ENCODE peak calls at places on chromosomes 13 and 19, in five cellular contexts. V, C, Z, R and I are unnamed samples.

GRCh38 chr19:29840066-29840950 is 28.5 kb downstream of the CCNE1 start:
- DNase-seq in C (no peak), Z (no peak), R (no peak), V (no peak), I (no peak)

GRCh38 chr19:57708641-57709354 is at the start of gene ZNF154:
- DNase-seq in C (no peak), Z (peak; percentile 53), V (no peak), R (peak; percentile 20), I (peak; percentile 38)

GRCh38 chr13:105655046-105655445 is 880.4 kb downstream of the EFNB2 start:
- DNase-seq in V (no peak), Z (no peak), C (no peak), R (no peak), I (no peak)

GRCh38 chr19:6216996-6217751 is 62.6 kb downstream of the MLLT1 start:
- DNase-seq in V (no peak), Z (peak; percentile 47), R (peak; percentile 63), C (no peak), I (peak; percentile 34)

GRCh38 chr19:14473915-14474578 is 1.1 kb downstream of the PTGER1 start:
- DNase-seq in R (peak; percentile 54), Z (no peak), V (no peak), C (no peak), I (peak; percentile 63)

GRCh38 chr13:80840313-80840976 is 499.5 kb upstream of the SPRY2 start:
- DNase-seq in C (no peak), V (no peak), R (no peak), Z (no peak), I (no peak)

GRCh38 chr19:28633223-28634030 is 579.5 kb downstream of the UQCRFS1 start:
- DNase-seq in R (peak; percentile 64), V (no peak), C (no peak), Z (no peak), I (no peak)

GRCh38 chr13:36850790-36851438 is 31.9 kb downstream of the RFXAP start:
- DNase-seq in R (no peak), Z (no peak), C (no peak), V (no peak), I (no peak)

GRCh38 chr13:51822106-51822840 is 18.3 kb upstream of the DHRS12 start:
- DNase-seq in C (no peak), R (no peak), V (no peak), Z (no peak), I (no peak)

GRCh38 chr13:35876601-35877000 is 254.6 kb downstream of the DCLK1 start:
- DNase-seq in Z (no peak), C (no peak), V (no peak), R (no peak), I (no peak)

GRCh38 chr13:105804561-105805190 is 730.8 kb downstream of the EFNB2 start:
- DNase-seq in C (no peak), V (no peak), Z (no peak), R (no peak), I (no peak)

GRCh38 chr13:83350569-83350968 is 531.7 kb downstream of the SLITRK1 start:
- DNase-seq in V (no peak), Z (no peak), R (no peak), C (no peak), I (no peak)

GRCh38 chr19:45677351-45678230 is 9.6 kb downstream of the GIPR start:
- DNase-seq in R (peak; percentile 97), Z (peak; percentile 77), C (peak; percentile 36), V (peak; percentile 36), I (peak; percentile 98)

GRCh38 chr19:35468637-35469036 is 20.6 kb downstream of the FFAR2 start:
- DNase-seq in Z (peak; percentile 50), R (peak; percentile 69), V (no peak), C (no peak), I (no peak)

GRCh38 chr13:30829788-30830637 is 76.1 kb upstream of the MEDAG start:
- DNase-seq in V (no peak), C (no peak), R (no peak), Z (no peak), I (no peak)

GRCh38 chr13:91347212-91347995 is at the start of gene MIR17HG:
- DNase-seq in V (peak; percentile 82), C (peak; percentile 37), R (peak; percentile 92), Z (peak; percentile 91), I (peak; percentile 83)

GRCh38 chr19:29170554-29170953 is 42.4 kb downstream of the UQCRFS1 start:
- DNase-seq in V (no peak), R (no peak), Z (no peak), C (no peak), I (no peak)

GRCh38 chr19:13906525-13906904 is 514 bp downstream of the CC2D1A start:
- DNase-seq in Z (no peak), V (no peak), C (no peak), R (peak; percentile 52), I (no peak)

GRCh38 chr13:100394005-100394695 is 194.4 kb downstream of the GGACT start:
- DNase-seq in R (no peak), C (no peak), V (no peak), Z (no peak), I (no peak)

GRCh38 chr13:108086678-108087077 is 128.7 kb downstream of the LIG4 start:
- DNase-seq in V (no peak), C (no peak), Z (no peak), R (peak; percentile 51), I (no peak)

GRCh38 chr19:32287811-32288227 is 57.6 kb upstream of the ZNF507 start:
- DNase-seq in C (no peak), Z (peak; percentile 80), V (peak; percentile 63), R (peak; percentile 26), I (no peak)

GRCh38 chr13:107373551-107373950 is 805.6 kb upstream of the ARGLU1 start:
- DNase-seq in V (no peak), C (no peak), Z (no peak), R (no peak), I (no peak)

GRCh38 chr13:36875431-36875830 is 44.6 kb downstream of the SMAD9 start:
- DNase-seq in Z (no peak), V (no peak), C (no peak), R (no peak), I (no peak)

GRCh38 chr13:111210488-111210887 is 95.4 kb downstream of the ARHGEF7 start:
- DNase-seq in C (no peak), Z (peak; percentile 66), V (no peak), R (peak; percentile 86), I (no peak)

GRCh38 chr19:49642488-49643035 is 553 bp downstream of the SCAF1 start:
- DNase-seq in Z (no peak), V (no peak), R (no peak), C (no peak), I (no peak)

GRCh38 chr13:49653478-49653877 is 25.2 kb downstream of the ARL11 start:
- DNase-seq in V (no peak), Z (no peak), R (no peak), C (no peak), I (no peak)

GRCh38 chr19:53910170-53910518 is 1.1 kb downstream of the CACNG7 start:
- DNase-seq in C (no peak), R (no peak), V (no peak), Z (no peak), I (no peak)
- H3K27me3 ChIP-seq in C (peaks cover 23% of the 10 kb centered on the region), R (peaks cover 11% of the 10 kb centered on the region), V (no peaks in the 10 kb centered on the region), Z (peaks cover 63% of the 10 kb centered on the region), I (peaks cover 53% of the 10 kb centered on the region)

DNA sequence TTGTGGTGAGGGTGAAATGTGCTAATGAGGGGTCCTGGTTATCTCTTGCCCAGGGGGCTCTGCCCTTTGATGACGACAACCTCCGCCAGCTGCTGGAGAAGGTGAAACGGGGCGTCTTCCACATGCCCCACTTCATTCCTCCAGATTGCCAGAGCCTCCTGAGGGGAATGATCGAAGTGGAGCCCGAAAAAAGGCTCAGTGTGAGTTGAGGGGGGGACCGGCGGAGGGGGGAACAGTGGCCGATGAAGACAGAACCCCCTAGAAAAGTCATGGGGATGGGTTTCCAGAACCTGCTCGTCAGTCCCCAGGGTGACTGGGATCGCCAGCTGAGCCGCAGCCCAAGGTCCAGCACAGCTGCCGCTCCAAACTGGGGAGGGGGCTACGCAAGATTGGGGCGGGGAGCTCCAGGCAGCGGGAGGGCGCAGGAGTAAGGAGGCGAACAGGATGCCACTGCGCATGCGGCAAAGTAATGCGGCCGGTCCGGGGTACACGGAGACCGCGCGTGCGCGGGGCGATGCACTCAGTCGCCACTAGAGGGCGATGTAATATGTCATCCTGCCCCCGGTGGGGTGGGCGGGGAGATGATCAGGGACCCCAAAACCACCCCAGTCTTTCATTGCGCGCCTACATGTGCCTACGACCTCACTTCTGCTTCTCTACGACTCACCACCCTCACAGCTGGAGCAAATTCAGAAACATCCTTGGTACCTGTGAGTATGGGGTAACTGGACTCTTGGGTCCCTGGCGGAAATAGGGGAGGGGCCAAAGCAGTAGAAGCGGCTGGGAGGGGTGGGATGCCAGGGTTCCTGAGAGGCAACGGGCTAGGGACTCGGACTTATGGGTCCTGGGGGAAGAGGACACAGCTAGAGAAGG is 17.9 kb downstream of the BRSK1 start:
- DNase-seq in Z (peak; percentile 91), R (peak; percentile 86), V (peak; percentile 73), C (no peak), I (peak; percentile 84)
- H3K27me3 ChIP-seq in Z (no peaks in the 10 kb centered on the region), R (no peaks in the 10 kb centered on the region), V (no peaks in the 10 kb centered on the region), C (no peaks in the 10 kb centered on the region), I (no peaks in the 10 kb centered on the region)

DNA sequence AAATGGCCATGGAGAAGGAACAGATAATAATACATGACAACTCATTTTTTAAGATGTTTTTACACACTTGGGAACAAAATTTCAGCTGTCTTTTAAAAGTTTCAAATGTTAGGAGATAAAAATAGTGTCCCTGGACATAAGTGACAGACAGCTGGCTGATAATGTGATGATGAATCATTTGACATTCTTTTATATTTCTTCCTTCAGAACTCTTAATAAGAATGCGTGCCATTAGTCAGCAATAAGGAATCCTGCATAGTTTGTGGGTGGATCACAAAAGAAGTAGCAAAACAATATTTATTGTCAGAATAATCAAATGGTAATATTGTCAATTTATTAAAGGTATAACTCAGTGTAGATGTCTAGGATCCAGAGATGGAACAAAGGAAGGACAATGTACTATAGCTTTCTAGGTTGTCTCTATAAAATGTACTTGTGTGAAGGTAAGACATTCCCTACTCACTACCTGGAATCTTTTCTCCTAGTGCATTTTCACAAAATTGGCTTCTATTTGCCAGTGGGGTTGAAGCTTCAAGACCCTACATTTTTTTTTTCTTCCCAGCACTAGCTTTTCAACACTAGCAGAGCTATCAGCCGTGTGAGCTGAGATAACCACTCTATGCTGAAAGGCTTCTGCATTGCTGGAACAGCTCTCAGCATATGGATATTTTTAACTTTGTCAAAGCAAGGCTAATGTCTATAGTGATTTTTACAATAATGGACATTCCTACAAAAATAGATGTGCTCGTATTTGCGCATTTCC is 175.6 kb upstream of the SLITRK6 start:
- DNase-seq in Z (no peak), C (no peak), R (no peak), V (no peak), I (no peak)
- H3K27me3 ChIP-seq in Z (no peaks in the 10 kb centered on the region), C (no peaks in the 10 kb centered on the region), R (no peaks in the 10 kb centered on the region), V (no peaks in the 10 kb centered on the region), I (no peaks in the 10 kb centered on the region)

GRCh38 chr13:97695684-97696083 is 257.8 kb upstream of the IPO5 start:
- DNase-seq in Z (no peak), C (no peak), V (no peak), R (no peak), I (no peak)
- H3K27me3 ChIP-seq in Z (no peaks in the 10 kb centered on the region), C (no peaks in the 10 kb centered on the region), V (no peaks in the 10 kb centered on the region), R (no peaks in the 10 kb centered on the region), I (no peaks in the 10 kb centered on the region)